ENCODE peak calls at places on chromosomes 13 and 19, in five cellular contexts. N is heart left ventricle; W is CD8-positive, alpha-beta T cell; H is neural progenitor cell; B is aorta. P is an unnamed sample.

GRCh38 chr19:8986296-8986695 is 23.9 kb downstream of the MUC16 start:
- DNase-seq in H (no peak), W (no peak), N (no peak), B (peak; percentile 19), P (no peak)

GRCh38 chr13:96532804-96533203 is 442.9 kb downstream of the HS6ST3 start:
- DNase-seq in N (no peak), W (no peak), B (no peak), H (no peak), P (no peak)

GRCh38 chr13:29969286-29969685 is 118.9 kb upstream of the UBL3 start:
- DNase-seq in W (no peak), N (no peak), B (no peak), H (no peak), P (peak; percentile 58)

GRCh38 chr13:109385161-109385560 is 401.2 kb downstream of the IRS2 start:
- DNase-seq in N (no peak), H (no peak), W (no peak), B (no peak), P (peak; percentile 63)

GRCh38 chr13:50731400-50731799 is 112.1 kb downstream of the DLEU7 start:
- DNase-seq in W (no peak), B (no peak), H (no peak), N (no peak), P (no peak)

GRCh38 chr19:47056416-47056815 is 8.0 kb upstream of the TMEM160 start:
- DNase-seq in H (no peak), N (no peak), W (no peak), B (no peak), P (no peak)

GRCh38 chr13:111216166-111216960 is 101.3 kb downstream of the ARHGEF7 start:
- DNase-seq in W (peak; percentile 23), N (no peak), B (peak; percentile 82), H (peak; percentile 76), P (no peak)

GRCh38 chr19:37872383-37872782 is 34.0 kb downstream of the WDR87 start:
- DNase-seq in H (no peak), W (no peak), N (no peak), B (no peak), P (no peak)

GRCh38 chr13:66859934-66860867 is 369.9 kb downstream of the PCDH9 start:
- DNase-seq in N (no peak), W (no peak), H (no peak), B (no peak), P (no peak)

GRCh38 chr19:58154287-58154678 is 3.7 kb upstream of the ZNF329 start:
- DNase-seq in H (peak; percentile 62), W (no peak), N (no peak), B (peak; percentile 81), P (no peak)

GRCh38 chr19:55640577-55641375 is at the start of gene ZNF580:
- DNase-seq in W (peak; percentile 51), N (peak; percentile 86), H (peak; percentile 78), B (peak; percentile 90), P (no peak)

GRCh38 chr13:63184693-63185092 is 1769.0 kb upstream of the PCDH20 start:
- DNase-seq in N (no peak), B (no peak), H (peak; percentile 40), W (no peak), P (peak; percentile 7)

GRCh38 chr19:31595521-31595920 is 246.3 kb upstream of the TSHZ3 start:
- DNase-seq in N (no peak), B (no peak), W (no peak), H (no peak), P (no peak)

GRCh38 chr13:36382030-36382429 is 35.8 kb upstream of the SPART start:
- DNase-seq in B (no peak), W (no peak), H (no peak), N (no peak), P (no peak)

GRCh38 chr19:3249408-3249807 is 24.9 kb downstream of the CELF5 start:
- DNase-seq in W (no peak), H (peak; percentile 23), N (no peak), B (no peak), P (no peak)

GRCh38 chr13:99014391-99014988 is 36.6 kb upstream of the DOCK9 start:
- DNase-seq in H (no peak), B (no peak), N (no peak), W (no peak), P (no peak)
- H3K4me3 ChIP-seq in H (no peak overlapping the region), B (no peak overlapping the region), N (no peak overlapping the region), W (no peak overlapping the region), P (no peak overlapping the region)

DNA sequence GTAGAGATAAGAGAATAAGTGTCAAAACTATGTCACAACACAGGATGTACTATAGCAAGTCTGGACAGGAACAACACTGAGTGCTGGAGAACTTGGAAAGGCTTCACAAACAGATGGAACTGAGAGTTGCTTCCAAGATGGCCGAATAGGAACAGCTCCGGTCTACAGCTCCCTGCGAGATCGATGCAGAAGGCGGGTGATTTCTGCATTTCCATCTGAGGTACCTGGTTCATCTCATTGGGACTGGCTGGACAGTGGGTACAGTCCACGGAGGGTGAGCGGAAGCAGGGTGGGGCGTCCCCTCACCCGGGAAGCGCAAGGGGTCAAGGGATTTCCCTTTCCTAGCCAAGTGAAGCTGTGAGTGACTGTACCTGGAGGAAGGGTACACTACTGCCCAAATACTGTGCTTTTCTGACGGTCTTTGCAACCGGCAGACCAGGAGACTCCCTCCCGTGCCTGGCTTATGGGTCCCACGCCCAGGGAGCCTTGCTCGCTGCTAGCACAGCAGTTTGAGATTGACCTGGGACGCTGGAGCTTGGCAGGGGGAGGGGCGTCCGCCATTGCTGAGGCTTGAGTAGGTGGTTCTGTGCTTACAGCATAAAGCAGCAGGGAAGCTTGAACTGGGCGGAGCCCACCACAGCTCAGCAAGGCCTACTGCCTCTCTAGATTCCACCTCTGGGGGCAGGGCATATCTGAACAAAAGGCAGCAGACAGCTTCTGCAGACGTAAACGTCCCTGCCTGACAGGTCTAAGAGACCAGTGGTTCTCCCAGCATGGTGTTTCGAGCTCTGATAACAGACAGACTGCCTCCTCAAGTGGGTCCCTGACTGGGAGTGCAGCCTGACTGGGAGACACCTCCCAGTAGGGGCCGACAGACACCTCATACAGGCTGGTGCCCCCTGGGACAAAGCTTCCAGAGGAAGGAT is 46.0 kb downstream of the USP12 start:
- DNase-seq in N (no peak), B (no peak), H (no peak), W (no peak), P (no peak)
- H3K4me3 ChIP-seq in N (no peak overlapping the region), B (no peak overlapping the region), H (no peak overlapping the region), W (no peak overlapping the region), P (no peak overlapping the region)

GRCh38 chr13:23724196-23724970 is 154.2 kb downstream of the TNFRSF19 start:
- DNase-seq in H (no peak), W (no peak), B (no peak), N (no peak), P (no peak)
- H3K4me3 ChIP-seq in H (no peak overlapping the region), W (no peak overlapping the region), B (no peak overlapping the region), N (no peak overlapping the region), P (no peak overlapping the region)

DNA sequence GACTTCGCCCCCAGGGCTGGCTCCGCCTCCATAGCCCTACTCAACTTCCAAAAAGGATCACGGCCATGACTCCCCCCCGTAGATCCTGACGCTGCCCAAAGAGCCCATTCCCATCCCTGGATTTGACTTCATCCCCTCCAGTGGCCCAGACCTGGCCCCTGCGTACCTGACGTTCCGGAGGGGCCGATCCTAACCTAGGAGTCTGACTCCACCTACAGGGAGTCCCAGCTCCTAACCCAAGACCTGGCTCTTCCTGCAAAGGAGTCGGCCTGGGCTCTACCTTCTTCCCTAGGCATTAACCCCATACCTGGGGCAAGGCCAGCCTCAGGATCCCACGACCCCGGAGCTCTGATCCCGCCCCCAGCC is 10.8 kb downstream of the STAP2 start:
- DNase-seq in B (no peak), W (peak; percentile 13), N (no peak), H (no peak), P (no peak)
- H3K4me3 ChIP-seq in B (no peak overlapping the region), W (peak overlapping the region; percentile 81), N (no peak overlapping the region), H (peak overlapping the region; percentile 48), P (peak overlapping the region; percentile 38)

DNA sequence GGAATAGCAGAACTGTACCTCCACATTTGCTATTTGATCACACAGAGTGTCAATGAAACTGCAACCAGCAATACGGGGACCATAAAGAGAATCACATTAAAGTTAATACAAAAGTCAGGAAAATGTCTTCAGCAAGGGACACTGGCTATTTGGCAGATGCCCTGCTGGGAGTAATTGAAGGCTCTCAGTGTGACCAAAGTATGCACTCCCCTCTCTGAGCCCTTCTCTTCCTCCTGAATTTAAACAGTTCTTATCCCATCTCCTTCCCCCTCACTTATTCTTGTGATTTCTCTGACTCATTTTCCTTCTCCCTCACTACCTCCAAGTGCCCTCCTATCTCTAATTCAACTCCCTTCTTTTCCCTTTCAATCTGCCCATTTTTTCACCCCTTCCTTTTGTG is 117.7 kb downstream of the ENOX1 start:
- DNase-seq in W (no peak), H (peak; percentile 33), N (no peak), B (no peak), P (no peak)
- H3K4me3 ChIP-seq in W (no peak overlapping the region), H (no peak overlapping the region), N (no peak overlapping the region), B (no peak overlapping the region), P (no peak overlapping the region)

DNA sequence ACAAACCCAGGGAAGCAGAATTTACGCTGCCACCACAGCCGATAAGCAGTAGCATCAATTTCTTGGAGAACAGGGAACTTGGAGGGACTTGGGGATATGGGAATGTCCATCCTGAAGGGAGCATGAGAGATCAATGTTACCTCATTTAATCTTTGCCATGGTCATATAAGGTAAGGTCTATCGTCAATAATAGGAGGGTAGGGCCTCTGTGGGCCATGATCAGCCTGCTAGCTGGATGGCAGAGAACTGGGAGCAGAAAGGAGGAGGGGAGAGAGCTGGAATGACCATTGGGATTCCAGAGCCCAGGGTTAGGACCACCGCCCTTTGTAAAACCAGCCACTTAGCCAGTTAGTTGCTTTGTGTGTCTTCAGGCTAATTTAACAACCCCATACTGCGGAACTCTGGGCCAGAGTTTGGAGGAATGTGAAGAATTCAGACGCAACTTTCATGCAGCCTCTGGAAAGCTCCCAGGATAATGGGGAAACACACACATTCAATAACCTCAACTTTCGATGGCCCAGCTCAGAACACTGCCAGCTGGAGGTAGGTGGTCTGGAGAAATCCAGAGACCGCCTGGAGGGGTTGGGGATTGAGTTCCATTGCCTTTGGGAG is 40.3 kb downstream of the ZNF557 start:
- DNase-seq in B (no peak), N (no peak), H (peak; percentile 73), W (no peak), P (no peak)
- H3K4me3 ChIP-seq in B (no peak overlapping the region), N (no peak overlapping the region), H (no peak overlapping the region), W (no peak overlapping the region), P (no peak overlapping the region)

DNA sequence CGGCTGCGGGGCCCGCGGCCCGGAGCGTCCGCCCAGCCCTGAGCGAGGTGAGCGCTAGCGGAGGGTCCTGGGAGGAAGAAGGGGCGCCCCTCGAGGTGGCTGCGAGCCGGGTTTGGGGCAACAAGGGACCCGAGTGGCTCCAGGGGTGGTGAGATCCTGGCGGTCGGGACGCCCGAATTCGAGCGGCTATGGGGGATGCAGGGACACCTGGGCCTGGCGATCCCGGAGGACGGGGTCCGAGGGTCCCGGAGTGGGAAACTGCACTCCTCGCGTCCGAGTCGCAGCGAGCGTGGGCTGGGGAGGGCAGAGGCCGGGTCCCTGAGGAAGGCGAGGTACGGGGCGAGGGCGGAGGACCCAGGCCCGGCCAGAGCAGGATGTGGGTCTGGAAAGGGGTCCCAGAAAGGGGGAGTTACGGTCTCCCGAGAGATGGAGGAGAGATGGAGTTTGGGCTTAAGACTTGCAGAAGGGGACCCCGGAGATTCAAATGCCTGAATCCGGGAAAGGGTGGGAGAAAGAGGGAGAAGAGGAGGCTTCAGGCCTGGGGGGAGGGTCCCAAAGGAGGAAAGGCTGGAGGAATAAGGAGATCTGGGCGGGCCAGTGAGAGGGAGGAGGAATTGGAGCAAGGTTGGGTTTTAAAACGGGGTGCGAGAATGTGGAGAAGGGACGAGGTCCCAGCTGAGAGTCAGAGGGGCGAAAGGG is 542 bp downstream of the CACNG7 start:
- DNase-seq in N (no peak), W (no peak), H (peak; percentile 32), B (no peak), P (no peak)
- H3K4me3 ChIP-seq in N (no peak overlapping the region), W (no peak overlapping the region), H (peak overlapping the region; percentile 99), B (no peak overlapping the region), P (peak overlapping the region; percentile 22)